ENCODE peak calls at places on chromosomes 6 and 20, in four cellular contexts. H, A, U and D are unnamed samples.

GRCh38 chr6:17490724-17491123 is 97.3 kb downstream of the CAP2 start:
- DNase-seq in H (no peak), A (no peak), U (no peak), D (no peak)

GRCh38 chr20:64101731-64102621 is 5.4 kb downstream of the NPBWR2 start:
- DNase-seq in H (peak), A (peak), U (peak), D (peak)

GRCh38 chr6:85065831-85066230 is 301.4 kb upstream of the TBX18 start:
- DNase-seq in H (no peak), A (no peak), U (no peak), D (no peak)

GRCh38 chr6:33694401-33694931 is 17.0 kb downstream of the UQCC2 start:
- DNase-seq in H (peak), A (peak), U (no peak), D (no peak)

GRCh38 chr6:148309301-148309700 is 33.3 kb upstream of the SASH1 start:
- DNase-seq in H (no peak), A (peak), U (no peak), D (no peak)

GRCh38 chr6:11734861-11735652 is 43.5 kb downstream of the ADTRP start:
- DNase-seq in H (no peak), A (no peak), U (no peak), D (no peak)

GRCh38 chr6:170031096-170031471 is 259.8 kb downstream of the DLL1 start:
- DNase-seq in H (no peak), A (no peak), U (no peak), D (no peak)

GRCh38 chr6:116975600-116975999 is 98.6 kb downstream of the RFX6 start:
- DNase-seq in H (no peak), A (no peak), U (no peak), D (no peak)

GRCh38 chr20:2042400-2042799 is 48.5 kb upstream of the PDYN start:
- DNase-seq in H (no peak), A (no peak), U (no peak), D (no peak)

GRCh38 chr6:33905081-33905609 is 101.3 kb upstream of the MLN start:
- DNase-seq in H (peak), A (no peak), U (peak), D (no peak)

GRCh38 chr20:51886891-51887608 is 84.7 kb upstream of the SALL4 start:
- DNase-seq in H (no peak), A (no peak), U (no peak), D (no peak)

GRCh38 chr6:132401120-132401940 is at the start of gene MOXD1:
- DNase-seq in H (no peak), A (peak), U (peak), D (no peak)

GRCh38 chr20:62791301-62792181 is 4.7 kb upstream of the MRGBP start:
- DNase-seq in H (peak), A (peak), U (peak), D (peak)

GRCh38 chr6:14129572-14129971 is 12.0 kb downstream of the CD83 start:
- DNase-seq in H (no peak), A (peak), U (no peak), D (peak)

GRCh38 chr20:4153661-4154238 is 138.4 kb upstream of the RNF24 start:
- DNase-seq in H (no peak), A (no peak), U (no peak), D (no peak)

GRCh38 chr20:5085380-5085779 is 34.4 kb downstream of the PCNA start:
- DNase-seq in H (no peak), A (no peak), U (no peak), D (no peak)

GRCh38 chr20:17834804-17835203 is 133.8 kb downstream of the SNX5 start:
- DNase-seq in H (no peak), A (no peak), U (no peak), D (no peak)

GRCh38 chr6:99458319-99458718 is 33.2 kb upstream of the PNISR start:
- DNase-seq in H (no peak), A (no peak), U (no peak), D (peak)

GRCh38 chr20:5913166-5913565 is 37.2 kb downstream of the TRMT6 start:
- DNase-seq in H (no peak), A (no peak), U (no peak), D (no peak)